ENCODE peak calls at places on chromosomes 4 and X, in six cellular contexts. G is neuronal stem cell; T is stimulated activated CD4-positive, alpha-beta T cell treated with anti-CD3 and anti-CD28 coated beads, Interleukin-15, amount 100 ng/mL, for 1 hour; P is right atrium auricular region; Z is DMS53; N is right lobe of liver. F is an unnamed sample.

GRCh38 chrX:24025741-24026402 is 1.1 kb downstream of the KLHL15 start:
- DNase-seq in G (no peak), T (peak; percentile 3), P (peak; percentile 61), Z (peak; percentile 83), N (peak; percentile 57), F (no peak)

GRCh38 chr4:2487632-2488031 is 18.7 kb downstream of the RNF4 start:
- DNase-seq in G (no peak), T (no peak), P (no peak), Z (no peak), N (no peak), F (no peak)

GRCh38 chr4:190020790-190021717 is 6.0 kb downstream of the FRG2 start:
- DNase-seq in G (no peak), T (no peak), P (no peak), Z (no peak), N (peak; percentile 53), F (peak; percentile 9)

GRCh38 chr4:150962245-150962644 is 52.8 kb downstream of the LRBA start:
- DNase-seq in G (no peak), T (no peak), P (no peak), Z (peak; percentile 32), N (no peak), F (no peak)

GRCh38 chr4:24657768-24658617 is 73.6 kb upstream of the DHX15 start:
- DNase-seq in G (no peak), T (no peak), P (peak; percentile 63), Z (peak; percentile 77), N (peak; percentile 79), F (no peak)

GRCh38 chr4:184096561-184097239 is 121.0 kb downstream of the ENPP6 start:
- DNase-seq in G (no peak), T (no peak), P (no peak), Z (no peak), N (no peak), F (no peak)

GRCh38 chr4:21134994-21135393 is 434.7 kb downstream of the PACRGL start:
- DNase-seq in G (peak; percentile 18), T (no peak), P (no peak), Z (peak; percentile 88), N (no peak), F (no peak)

GRCh38 chr4:140497776-140498636 is at the start of gene MGAT4D:
- DNase-seq in G (peak; percentile 32), T (no peak), P (no peak), Z (peak; percentile 56), N (no peak), F (no peak)

GRCh38 chrX:73765776-73766465 is 202.9 kb downstream of the CHIC1 start:
- DNase-seq in G (no peak), T (no peak), P (no peak), Z (peak; percentile 37), N (peak; percentile 42), F (no peak)

GRCh38 chr4:106529348-106530033 is 160.9 kb upstream of the GIMD1 start:
- DNase-seq in G (no peak), T (no peak), P (no peak), Z (no peak), N (no peak), F (no peak)

GRCh38 chr4:1194028-1194900 is 21.9 kb upstream of the SPON2 start:
- DNase-seq in G (no peak), T (no peak), P (peak; percentile 77), Z (peak; percentile 78), N (peak; percentile 54), F (no peak)

GRCh38 chrX:143869018-143869417 is 14.9 kb upstream of the UBE2NL start:
- DNase-seq in G (no peak), T (no peak), P (no peak), Z (no peak), N (no peak), F (no peak)

GRCh38 chrX:153603131-153603656 is 4.3 kb upstream of the CCNQ start:
- DNase-seq in G (no peak), T (no peak), P (no peak), Z (no peak), N (no peak), F (no peak)

GRCh38 chr4:120452006-120452405 is 385.4 kb upstream of the MAD2L1 start:
- DNase-seq in G (no peak), T (no peak), P (no peak), Z (no peak), N (no peak), F (no peak)

GRCh38 chr4:40058121-40058520 is 1.5 kb downstream of the N4BP2 start:
- DNase-seq in G (no peak), T (no peak), P (no peak), Z (no peak), N (no peak), F (no peak)

GRCh38 chr4:78592104-78592783 is 40.7 kb downstream of the ANXA3 start:
- DNase-seq in G (no peak), T (no peak), P (no peak), Z (peak; percentile 27), N (no peak), F (no peak)

GRCh38 chr4:80054375-80054774 is 18.7 kb downstream of the ANTXR2 start:
- DNase-seq in G (no peak), T (no peak), P (no peak), Z (no peak), N (no peak), F (no peak)

GRCh38 chrX:46713672-46714487 is 45.0 kb downstream of the SLC9A7 start:
- DNase-seq in G (no peak), T (no peak), P (no peak), Z (no peak), N (no peak), F (no peak)

GRCh38 chr4:51842167-51842553 is 793 bp upstream of the DCUN1D4 start:
- DNase-seq in G (no peak), T (no peak), P (peak; percentile 63), Z (peak; percentile 64), N (no peak), F (peak; percentile 7)

F was measured in CD8-positive, alpha-beta memory T cell.